ENCODE peak calls at places on chromosomes 6 and 20, in ten cellular contexts. I, R, D, X, W, S, P, H, N and C are unnamed samples.

GRCh38 chr20:62702886-62703852 is 5.5 kb upstream of the NTSR1 start:
- DNase-seq in P (peak), N (peak), I (peak), W (no peak), S (peak), X (peak), D (no peak), H (no peak), R (peak), C (no peak)

GRCh38 chr6:13368079-13368478 is 39.7 kb upstream of the TBC1D7 start:
- DNase-seq in S (no peak), W (no peak), N (no peak), I (no peak), X (no peak), D (no peak), H (no peak), P (no peak), R (no peak), C (no peak)

GRCh38 chr20:57876163-57876562 is 166.3 kb upstream of the PMEPA1 start:
- DNase-seq in I (no peak), S (no peak), D (no peak), P (no peak), X (no peak), N (no peak), W (no peak), H (no peak), R (no peak), C (no peak)

GRCh38 chr6:135012764-135013163 is 41.9 kb downstream of the HBS1L start:
- DNase-seq in R (no peak), D (no peak), S (no peak), I (peak), N (no peak), X (peak), H (no peak), W (no peak), P (peak), C (no peak)

GRCh38 chr6:36290668-36291620 is 21.1 kb downstream of the PNPLA1 start:
- DNase-seq in R (no peak), P (peak), H (no peak), W (no peak), N (no peak), I (peak), X (peak), D (no peak), S (peak), C (no peak)

GRCh38 chr6:52420668-52421358 is 671 bp downstream of the EFHC1 start:
- DNase-seq in N (peak), R (no peak), D (no peak), S (no peak), H (no peak), I (peak), W (no peak), X (peak), P (no peak), C (no peak)

GRCh38 chr6:14912226-14912625 is 333.6 kb upstream of the JARID2 start:
- DNase-seq in W (no peak), X (no peak), D (no peak), N (no peak), S (no peak), H (no peak), R (no peak), I (no peak), P (no peak), C (no peak)

GRCh38 chr6:14824060-14824834 is 421.6 kb upstream of the JARID2 start:
- DNase-seq in I (no peak), D (no peak), S (no peak), P (no peak), N (no peak), X (no peak), W (no peak), R (no peak), H (no peak), C (no peak)